ENCODE peak calls at places on chromosomes 2 and 18, in eight cellular contexts. Q is cardiac fibroblast; B is NCI-H774; G is stimulated activated CD8-positive, alpha-beta memory T cell treated with anti-CD3 and anti-CD28 coated beads, Interleukin-15, amount 100 ng/mL, for 24 hours; U is frontal cortex; M is anterior cingulate cortex; Z is activated T-cell treated with anti-CD3 and anti-CD28 coated beads for 4 hours; F is NCI-H1105 treated with DMSO at 0.1 percent for 48 hours. Y is an unnamed sample.

GRCh38 chr2:170740660-170741059 is 25.5 kb downstream of the SP5 start:
- DNase-seq in Q (no peak), B (no peak), G (no peak), U (no peak), M (no peak), Z (no peak), F (no peak), Y (no peak)

GRCh38 chr2:9347411-9347853 is 75.9 kb downstream of the ITGB1BP1 start:
- DNase-seq in Q (peak), B (no peak), G (no peak), U (no peak), M (no peak), Z (no peak), F (no peak), Y (no peak)

GRCh38 chr2:33242845-33243244 is 233.6 kb upstream of the RASGRP3 start:
- DNase-seq in Q (peak), B (no peak), G (no peak), U (no peak), M (no peak), Z (no peak), F (no peak), Y (no peak)

GRCh38 chr2:232539298-232540231 is at the start of gene CHRNG:
- DNase-seq in Q (no peak), B (no peak), G (no peak), U (no peak), M (no peak), Z (no peak), F (no peak), Y (no peak)

GRCh38 chr2:19435815-19436214 is 77.4 kb upstream of the OSR1 start:
- DNase-seq in Q (no peak), B (no peak), G (no peak), U (no peak), M (no peak), Z (no peak), F (no peak), Y (no peak)

GRCh38 chr2:211132586-211132985 is 576.2 kb downstream of the CPS1 start:
- DNase-seq in Q (peak), B (no peak), G (no peak), U (no peak), M (no peak), Z (no peak), F (no peak), Y (no peak)

GRCh38 chr2:239393941-239394340 is 6.9 kb downstream of the HDAC4 start:
- DNase-seq in Q (peak), B (no peak), G (no peak), U (no peak), M (no peak), Z (no peak), F (peak), Y (no peak)

GRCh38 chr2:190528521-190529001 is 6.0 kb downstream of the NEMP2 start:
- DNase-seq in Q (peak), B (no peak), G (no peak), U (no peak), M (no peak), Z (no peak), F (no peak), Y (no peak)

GRCh38 chr2:176118606-176119370 is 2.2 kb downstream of the HOXD10 start:
- DNase-seq in Q (peak), B (peak), G (no peak), U (no peak), M (no peak), Z (no peak), F (peak), Y (no peak)

GRCh38 chr18:76256897-76257500 is 238.0 kb downstream of the ZNF516 start:
- DNase-seq in Q (peak), B (peak), G (no peak), U (no peak), M (no peak), Z (no peak), F (peak), Y (peak)

GRCh38 chr2:202653890-202654289 is 19.1 kb downstream of the FAM117B start:
- DNase-seq in Q (no peak), B (no peak), G (no peak), U (no peak), M (no peak), Z (no peak), F (no peak), Y (no peak)

GRCh38 chr2:151297882-151298281 is 8.4 kb upstream of the NMI start:
- DNase-seq in Q (peak), B (no peak), G (no peak), U (no peak), M (no peak), Z (no peak), F (no peak), Y (no peak)

GRCh38 chr2:142874293-142874814 is 3.1 kb upstream of the KYNU start:
- DNase-seq in Q (peak), B (no peak), G (no peak), U (no peak), M (no peak), Z (no peak), F (no peak), Y (no peak)

GRCh38 chr2:231612199-231613053 is 19.8 kb downstream of the TEX44 start:
- DNase-seq in Q (peak), B (peak), G (peak), U (peak), M (peak), Z (peak), F (peak), Y (peak)

GRCh38 chr2:98334439-98335078 is 11.7 kb upstream of the CNGA3 start:
- DNase-seq in Q (peak), B (peak), G (no peak), U (no peak), M (no peak), Z (no peak), F (peak), Y (peak)

GRCh38 chr2:127419448-127420038 is 1.3 kb downstream of the PROC start:
- DNase-seq in Q (peak), B (no peak), G (no peak), U (no peak), M (no peak), Z (no peak), F (no peak), Y (no peak)

GRCh38 chr2:8453904-8454302 is 228.0 kb upstream of the ID2 start:
- DNase-seq in Q (no peak), B (no peak), G (no peak), U (no peak), M (no peak), Z (no peak), F (no peak), Y (no peak)

GRCh38 chr18:70337139-70337972 is 48.5 kb downstream of the SOCS6 start:
- DNase-seq in Q (peak), B (no peak), G (no peak), U (no peak), M (no peak), Z (no peak), F (no peak), Y (no peak)

GRCh38 chr2:10285191-10285577 is 17.5 kb upstream of the HPCAL1 start:
- DNase-seq in Q (no peak), B (no peak), G (no peak), U (no peak), M (no peak), Z (no peak), F (no peak), Y (peak)

GRCh38 chr2:199279146-199279545 is 178.6 kb downstream of the SATB2 start:
- DNase-seq in Q (no peak), B (no peak), G (no peak), U (no peak), M (no peak), Z (no peak), F (no peak), Y (no peak)

GRCh38 chr18:64851796-64852195 is 702.9 kb upstream of the LINC00305 start:
- DNase-seq in Q (no peak), B (no peak), G (no peak), U (no peak), M (no peak), Z (no peak), F (no peak), Y (no peak)

GRCh38 chr2:148990968-148991367 is 47.5 kb upstream of the LYPD6B start:
- DNase-seq in Q (no peak), B (no peak), G (no peak), U (no peak), M (no peak), Z (no peak), F (no peak), Y (peak)

GRCh38 chr2:10970666-10971065 is 58.9 kb downstream of the KCNF1 start:
- DNase-seq in Q (no peak), B (no peak), G (no peak), U (no peak), M (no peak), Z (no peak), F (no peak), Y (no peak)

GRCh38 chr2:120802161-120802560 is 66.5 kb downstream of the GLI2 start:
- DNase-seq in Q (no peak), B (no peak), G (no peak), U (no peak), M (no peak), Z (no peak), F (no peak), Y (no peak)

GRCh38 chr2:190380962-190381412 is 27.2 kb upstream of the MFSD6 start:
- DNase-seq in Q (no peak), B (no peak), G (no peak), U (no peak), M (no peak), Z (no peak), F (no peak), Y (no peak)

GRCh38 chr2:230793573-230794359 is 71.0 kb upstream of the ITM2C start:
- DNase-seq in Q (peak), B (no peak), G (peak), U (no peak), M (no peak), Z (peak), F (no peak), Y (no peak)

GRCh38 chr2:164785447-164785846 is 56.2 kb downstream of the COBLL1 start:
- DNase-seq in Q (peak), B (no peak), G (no peak), U (no peak), M (no peak), Z (no peak), F (no peak), Y (no peak)

GRCh38 chr2:8090748-8091700 is 590.8 kb upstream of the ID2 start:
- DNase-seq in Q (peak), B (no peak), G (no peak), U (no peak), M (no peak), Z (no peak), F (no peak), Y (peak)

GRCh38 chr18:48799724-48800315 is 150.9 kb downstream of the SMAD7 start:
- DNase-seq in Q (no peak), B (no peak), G (no peak), U (no peak), M (no peak), Z (no peak), F (no peak), Y (no peak)

GRCh38 chr2:239763433-239764097 is 261.6 kb downstream of the NDUFA10 start:
- DNase-seq in Q (no peak), B (no peak), G (no peak), U (no peak), M (peak), Z (no peak), F (no peak), Y (peak)

GRCh38 chr2:168559187-168559586 is 103.1 kb downstream of the CERS6 start:
- DNase-seq in Q (peak), B (no peak), G (no peak), U (no peak), M (no peak), Z (no peak), F (no peak), Y (no peak)

GRCh38 chr18:76957384-76958355 is 135.3 kb downstream of the ZNF236 start:
- DNase-seq in Q (no peak), B (no peak), G (no peak), U (no peak), M (no peak), Z (no peak), F (no peak), Y (no peak)

GRCh38 chr18:74284501-74285004 is 7.2 kb downstream of the CYB5A start:
- DNase-seq in Q (no peak), B (no peak), G (no peak), U (peak), M (peak), Z (no peak), F (peak), Y (peak)

GRCh38 chr2:83994767-83995166 is 464.3 kb downstream of the SUCLG1 start:
- DNase-seq in Q (no peak), B (no peak), G (no peak), U (no peak), M (no peak), Z (no peak), F (no peak), Y (no peak)

GRCh38 chr2:119198267-119198840 is 25.3 kb upstream of the STEAP3 start:
- DNase-seq in Q (peak), B (no peak), G (no peak), U (no peak), M (no peak), Z (no peak), F (no peak), Y (no peak)

Y was measured in NCI-H345.